ENCODE peak calls at places on chromosomes 6 and 20, in four cellular contexts. X, G, H and P are unnamed samples.

GRCh38 chr20:61924211-61924857 is 141.3 kb downstream of the TAF4 start:
- DNase-seq in G (no peak), H (no peak), X (no peak), P (no peak)

GRCh38 chr6:149934249-149935156 is 7.3 kb upstream of the ULBP2 start:
- DNase-seq in H (peak; percentile 30), G (peak; percentile 68), X (peak; percentile 61), P (no peak)

GRCh38 chr6:9360881-9361280 is 925.5 kb upstream of the SLC35B3 start:
- DNase-seq in H (no peak), G (no peak), X (no peak), P (no peak)

GRCh38 chr6:111382476-111383294 is 100.3 kb downstream of the REV3L start:
- DNase-seq in X (no peak), G (no peak), H (no peak), P (no peak)

GRCh38 chr6:26215200-26216014 is 128.2 kb downstream of the HFE start:
- DNase-seq in G (peak; percentile 82), X (no peak), H (no peak), P (no peak)

GRCh38 chr6:25640871-25641270 is 11.1 kb upstream of the SCGN start:
- DNase-seq in X (no peak), G (peak; percentile 21), H (no peak), P (no peak)

GRCh38 chr6:14826456-14826855 is 419.4 kb upstream of the JARID2 start:
- DNase-seq in G (no peak), X (no peak), H (no peak), P (no peak)

GRCh38 chr6:150025201-150025917 is at the start of gene RAET1L:
- DNase-seq in G (peak; percentile 75), X (no peak), H (no peak), P (no peak)

GRCh38 chr6:168554472-168554871 is 113.5 kb downstream of the SMOC2 start:
- DNase-seq in X (no peak), G (no peak), H (no peak), P (no peak)

GRCh38 chr20:48949304-48950170 is 28.0 kb downstream of the ARFGEF2 start:
- DNase-seq in H (no peak), X (no peak), G (no peak), P (no peak)

GRCh38 chr20:51563597-51564332 is 21.2 kb upstream of the NFATC2 start:
- DNase-seq in H (no peak), G (peak; percentile 19), X (no peak), P (peak; percentile 40)

GRCh38 chr20:50817776-50818172 is 22.9 kb downstream of the BCAS4 start:
- DNase-seq in X (no peak), H (no peak), G (no peak), P (no peak)

GRCh38 chr6:13013681-13014550 is 297.3 kb downstream of the PHACTR1 start:
- DNase-seq in H (no peak), X (no peak), G (peak; percentile 68), P (no peak)

GRCh38 chr6:135633573-135633972 is 136.0 kb upstream of the AHI1 start:
- DNase-seq in H (peak; percentile 56), X (no peak), G (no peak), P (no peak)

GRCh38 chr6:133837801-133838349 is 51.0 kb upstream of the TCF21 start:
- DNase-seq in H (no peak), G (peak; percentile 39), X (peak; percentile 7), P (no peak)

GRCh38 chr6:38337819-38338465 is 301.8 kb downstream of the BTBD9 start:
- DNase-seq in G (no peak), H (no peak), X (no peak), P (no peak)

GRCh38 chr6:96727144-96727543 is 110.1 kb downstream of the GPR63 start:
- DNase-seq in G (no peak), X (no peak), H (no peak), P (no peak)

GRCh38 chr20:58774214-58774613 is 76.5 kb downstream of the GNAS-AS1 start:
- DNase-seq in X (no peak), H (no peak), G (no peak), P (no peak)

GRCh38 chr6:137872071-137872470 is 5.0 kb downstream of the TNFAIP3 start:
- DNase-seq in G (no peak), X (no peak), H (no peak), P (no peak)

GRCh38 chr6:148082044-148082443 is 260.6 kb upstream of the SASH1 start:
- DNase-seq in X (no peak), H (no peak), G (peak; percentile 24), P (no peak)

GRCh38 chr6:10014561-10014960 is 400.3 kb downstream of the TFAP2A start:
- DNase-seq in G (peak; percentile 44), H (no peak), X (no peak), P (no peak)

GRCh38 chr6:16903470-16903869 is 142.2 kb upstream of the ATXN1 start:
- DNase-seq in X (no peak), G (no peak), H (no peak), P (no peak)

GRCh38 chr6:54846243-54846856 is at the start of gene FAM83B:
- DNase-seq in X (no peak), G (peak; percentile 66), H (no peak), P (no peak)

GRCh38 chr6:150291968-150292710 is 76.7 kb upstream of the IYD start:
- DNase-seq in X (no peak), G (no peak), H (no peak), P (no peak)